ENCODE peak calls at places on chromosomes 6 and 20, in ten cellular contexts. P is psoas muscle; F is left lung; S is GM12865; L is adrenal gland; Q is endodermal cell; J is OCI-LY7; H is colonic mucosa; A is breast epithelium; U is CD8-positive, alpha-beta T cell. W is an unnamed sample.

GRCh38 chr6:102549221-102549874 is 1155.8 kb downstream of the GRIK2 start:
- DNase-seq in Q (no peak), H (no peak), J (no peak), L (no peak), P (no peak), S (no peak), U (no peak), A (no peak), F (no peak), W (no peak)

GRCh38 chr6:20906938-20907337 is 372.7 kb downstream of the CDKAL1 start:
- DNase-seq in P (no peak), L (no peak), S (no peak), J (no peak), A (no peak), Q (no peak), U (no peak), H (no peak), F (no peak), W (no peak)

GRCh38 chr20:13299401-13299800 is 78.3 kb downstream of the ISM1 start:
- DNase-seq in U (no peak), J (no peak), A (no peak), S (no peak), H (no peak), L (no peak), P (no peak), Q (no peak), F (no peak), W (no peak)

GRCh38 chr6:105896821-105897095 is 189.4 kb upstream of the PRDM1 start:
- DNase-seq in Q (no peak), S (no peak), J (no peak), P (no peak), H (no peak), U (no peak), L (no peak), F (no peak), A (no peak), W (no peak)

GRCh38 chr6:27871919-27872633 is 40.1 kb downstream of the OR2B2 start:
- DNase-seq in H (peak), S (peak), J (peak), P (peak), L (peak), Q (peak), A (peak), F (peak), U (peak), W (peak)

GRCh38 chr20:3222635-3223600 is 13.6 kb downstream of the ITPA start:
- DNase-seq in U (no peak), Q (no peak), A (peak), S (peak), L (no peak), F (no peak), P (no peak), H (no peak), J (peak), W (peak)

GRCh38 chr6:30263734-30264133 is 50.5 kb upstream of the TRIM26 start:
- DNase-seq in F (no peak), U (no peak), J (no peak), P (no peak), L (peak), Q (no peak), A (no peak), S (no peak), H (no peak), W (no peak)

GRCh38 chr6:121597654-121598053 is 162.2 kb downstream of the GJA1 start:
- DNase-seq in Q (no peak), P (no peak), L (no peak), J (no peak), S (no peak), H (no peak), F (no peak), A (no peak), U (no peak), W (no peak)

GRCh38 chr6:89411269-89412070 is 603 bp downstream of the RRAGD start:
- DNase-seq in U (no peak), P (peak), Q (peak), J (peak), A (peak), S (peak), F (peak), L (peak), H (peak), W (peak)

GRCh38 chr20:62571667-62572344 is 70.5 kb upstream of the SLCO4A1 start:
- DNase-seq in U (no peak), S (peak), F (no peak), J (peak), P (no peak), L (no peak), A (no peak), H (no peak), Q (peak), W (no peak)

GRCh38 chr6:14235653-14236356 is 118.2 kb downstream of the CD83 start:
- DNase-seq in U (no peak), A (no peak), H (no peak), S (no peak), F (no peak), P (no peak), Q (no peak), J (no peak), L (no peak), W (no peak)

GRCh38 chr6:150934380-150934779 is 68.9 kb downstream of the MTHFD1L start:
- DNase-seq in U (no peak), F (no peak), S (no peak), H (no peak), Q (no peak), P (no peak), L (no peak), A (no peak), J (no peak), W (no peak)

GRCh38 chr6:43974643-43975235 is 152.5 kb downstream of the MRPL14 start:
- DNase-seq in P (no peak), H (no peak), F (no peak), S (no peak), U (no peak), Q (no peak), A (no peak), L (no peak), J (no peak), W (no peak)

GRCh38 chr6:158047120-158047518 is 65.5 kb downstream of the SYNJ2 start:
- DNase-seq in L (peak), Q (no peak), J (no peak), U (no peak), A (no peak), F (no peak), H (no peak), P (peak), S (peak), W (peak)

GRCh38 chr6:163338671-163339405 is 75.7 kb upstream of the QKI start:
- DNase-seq in U (no peak), F (peak), P (peak), A (no peak), Q (no peak), L (no peak), J (no peak), H (no peak), S (no peak), W (no peak)

GRCh38 chr6:163341671-163342070 is 72.8 kb upstream of the QKI start:
- DNase-seq in L (no peak), H (no peak), Q (no peak), S (no peak), U (no peak), J (no peak), P (no peak), F (no peak), A (no peak), W (no peak)

GRCh38 chr6:163341224-163341623 is 73.3 kb upstream of the QKI start:
- DNase-seq in P (no peak), L (no peak), U (no peak), A (no peak), Q (no peak), H (no peak), S (no peak), F (no peak), J (no peak), W (no peak)

GRCh38 chr6:163339466-163339865 is 75.1 kb upstream of the QKI start:
- DNase-seq in J (no peak), Q (no peak), A (no peak), L (no peak), U (no peak), F (no peak), H (no peak), P (no peak), S (no peak), W (no peak)

GRCh38 chr6:163340201-163340887 is 74.2 kb upstream of the QKI start:
- DNase-seq in P (no peak), U (no peak), L (no peak), H (no peak), F (no peak), J (no peak), S (no peak), Q (no peak), A (no peak), W (no peak)
- TF ChIP-seq CTCF in P (peak), U (no peak), L (no peak), H (no peak), F (no peak), J (peak), S (no peak), Q (peak), A (no peak), W (no peak)

GRCh38 chr6:34246563-34247391 is 2.0 kb downstream of the SMIM29 start:
- DNase-seq in Q (peak), A (no peak), U (no peak), F (no peak), J (peak), P (no peak), L (no peak), H (peak), S (peak), W (no peak)
- TF ChIP-seq CTCF in Q (peak), A (no peak), U (peak), F (no peak), J (peak), P (peak), L (peak), H (no peak), S (peak), W (peak)

GRCh38 chr6:84762220-84762940 is 2.0 kb downstream of the TBX18 start:
- DNase-seq in U (no peak), P (no peak), J (no peak), Q (no peak), H (no peak), L (no peak), A (no peak), F (no peak), S (no peak), W (no peak)
- TF ChIP-seq CTCF in U (no peak), P (no peak), J (no peak), Q (peak), H (no peak), L (no peak), A (no peak), F (no peak), S (no peak), W (no peak)

GRCh38 chr6:108359901-108360882 is 65.3 kb downstream of the AFG1L start:
- DNase-seq in F (no peak), A (no peak), U (no peak), P (no peak), Q (no peak), S (no peak), J (peak), H (no peak), L (no peak), W (no peak)
- TF ChIP-seq CTCF in F (no peak), A (no peak), U (no peak), P (no peak), Q (peak), S (peak), J (peak), H (no peak), L (no peak), W (peak)

GRCh38 chr6:3157151-3157933 is at the start of gene TUBB2A:
- DNase-seq in U (peak), J (peak), S (peak), L (peak), H (peak), A (peak), F (peak), P (peak), Q (peak), W (peak)
- TF ChIP-seq CTCF in U (peak), J (peak), S (peak), L (peak), H (peak), A (no peak), F (peak), P (peak), Q (peak), W (peak)

DNA sequence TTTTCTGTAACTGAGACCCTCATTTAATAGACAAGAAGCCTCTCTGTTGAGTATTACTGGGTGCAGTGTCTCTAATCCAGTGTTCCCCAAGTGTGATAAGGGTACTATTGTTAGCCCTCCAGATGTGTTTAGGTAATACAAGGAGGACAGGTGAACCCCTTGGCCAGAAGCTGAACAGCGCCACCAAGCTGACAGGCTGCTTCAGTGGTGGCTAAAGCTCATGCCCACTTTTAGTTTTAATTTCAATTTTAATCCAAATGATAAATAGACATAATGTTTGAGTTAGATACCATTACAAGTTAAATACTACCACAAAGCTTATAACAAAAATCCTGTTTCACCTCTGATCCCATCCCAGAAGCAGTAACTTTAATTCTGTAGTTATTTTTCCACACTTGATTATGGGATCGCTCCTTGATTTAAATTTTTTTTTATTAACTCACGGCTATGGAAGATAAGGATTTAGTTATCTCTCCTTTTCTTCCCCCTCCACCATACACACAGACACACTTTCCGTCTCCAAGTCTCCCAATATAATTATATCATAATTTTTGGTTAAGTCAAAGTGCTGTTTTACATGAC is 8.3 kb upstream of the STK35 start:
- DNase-seq in A (no peak), P (no peak), S (peak), Q (peak), H (no peak), L (no peak), U (no peak), F (no peak), J (peak), W (peak)
- TF ChIP-seq CTCF in A (no peak), P (peak), S (peak), Q (peak), H (peak), L (peak), U (peak), F (peak), J (peak), W (peak)

GRCh38 chr6:49423817-49424216 is 39.2 kb downstream of the MMUT start:
- DNase-seq in A (no peak), L (no peak), J (no peak), U (no peak), S (no peak), P (no peak), Q (no peak), H (no peak), F (no peak), W (no peak)
- TF ChIP-seq CTCF in A (no peak), L (no peak), J (peak), U (no peak), S (no peak), P (no peak), Q (peak), H (no peak), F (no peak), W (no peak)

GRCh38 chr6:125151715-125152114 is 1.9 kb upstream of the TPD52L1 start:
- DNase-seq in J (no peak), H (no peak), S (no peak), P (no peak), A (no peak), F (no peak), U (no peak), L (no peak), Q (no peak), W (no peak)

GRCh38 chr6:125156496-125156895 is 2.9 kb downstream of the TPD52L1 start:
- DNase-seq in H (no peak), S (no peak), L (no peak), Q (no peak), A (no peak), J (no peak), F (no peak), U (no peak), P (no peak), W (no peak)

GRCh38 chr6:125155344-125155743 is 1.8 kb downstream of the TPD52L1 start:
- DNase-seq in P (no peak), L (no peak), Q (no peak), H (no peak), S (no peak), A (no peak), U (no peak), J (no peak), F (no peak), W (no peak)

GRCh38 chr6:125153541-125154183 is at the start of gene TPD52L1:
- DNase-seq in H (peak), P (peak), F (peak), A (peak), J (peak), L (peak), Q (peak), U (peak), S (peak), W (no peak)

GRCh38 chr6:125154184-125155135 is 887 bp downstream of the TPD52L1 start:
- DNase-seq in P (peak), U (no peak), S (peak), H (peak), Q (peak), A (peak), F (peak), J (peak), L (peak), W (peak)
- TF ChIP-seq CTCF in P (peak), U (no peak), S (no peak), H (peak), Q (peak), A (peak), F (no peak), J (peak), L (peak), W (peak)

W was measured in Peyer's patch.